ENCODE peak calls at places on chromosomes 3 and 15, in ten cellular contexts. One of them, this sample, is unnamed.

GRCh38 chr3:65783117-65783516 is 255.6 kb downstream of the MAGI1 start:
- DNase-seq in PC-3: no peak
- DNase-seq in psoas muscle: no peak
- DNase-seq in tibial nerve: no peak
- DNase-seq in adrenal gland: no peak
- DNase-seq in naive thymus-derived CD4-positive, alpha-beta T cell: no peak
- DNase-seq in small intestine: no peak
- DNase-seq in neural progenitor cell: no peak
- DNase-seq in A549: no peak
- DNase-seq in ovary: no peak
- DNase-seq in this sample: no peak

GRCh38 chr15:39594056-39594763 is 13.3 kb downstream of the THBS1 start:
- DNase-seq in neural progenitor cell: no peak
- DNase-seq in psoas muscle: no peak
- DNase-seq in ovary: no peak
- DNase-seq in naive thymus-derived CD4-positive, alpha-beta T cell: no peak
- DNase-seq in tibial nerve: no peak
- DNase-seq in PC-3: peak; percentile 7
- DNase-seq in adrenal gland: no peak
- DNase-seq in small intestine: peak; percentile 14
- DNase-seq in A549: no peak
- DNase-seq in this sample: no peak

GRCh38 chr15:92733934-92734521 is 78.5 kb upstream of the FAM174B start:
- DNase-seq in adrenal gland: peak; percentile 28
- DNase-seq in small intestine: peak; percentile 8
- DNase-seq in PC-3: no peak
- DNase-seq in naive thymus-derived CD4-positive, alpha-beta T cell: no peak
- DNase-seq in psoas muscle: no peak
- DNase-seq in A549: peak; percentile 48
- DNase-seq in tibial nerve: no peak
- DNase-seq in ovary: peak; percentile 58
- DNase-seq in neural progenitor cell: no peak
- DNase-seq in this sample: peak; percentile 19

GRCh38 chr3:112635674-112636073 is 5.3 kb downstream of the CCDC80 start:
- DNase-seq in psoas muscle: no peak
- DNase-seq in naive thymus-derived CD4-positive, alpha-beta T cell: no peak
- DNase-seq in small intestine: no peak
- DNase-seq in PC-3: no peak
- DNase-seq in adrenal gland: no peak
- DNase-seq in A549: no peak
- DNase-seq in tibial nerve: no peak
- DNase-seq in neural progenitor cell: no peak
- DNase-seq in ovary: no peak
- DNase-seq in this sample: no peak

GRCh38 chr3:43254125-43254524 is 32.2 kb upstream of the SNRK start:
- DNase-seq in A549: no peak
- DNase-seq in ovary: no peak
- DNase-seq in tibial nerve: no peak
- DNase-seq in naive thymus-derived CD4-positive, alpha-beta T cell: no peak
- DNase-seq in PC-3: no peak
- DNase-seq in neural progenitor cell: no peak
- DNase-seq in psoas muscle: no peak
- DNase-seq in adrenal gland: no peak
- DNase-seq in small intestine: no peak
- DNase-seq in this sample: no peak

GRCh38 chr3:37453393-37454391 is 279.3 kb upstream of the LRRFIP2 start:
- DNase-seq in small intestine: peak; percentile 37
- DNase-seq in psoas muscle: peak; percentile 78
- DNase-seq in neural progenitor cell: peak; percentile 76
- DNase-seq in PC-3: no peak
- DNase-seq in ovary: peak; percentile 58
- DNase-seq in tibial nerve: peak; percentile 37
- DNase-seq in adrenal gland: peak; percentile 92
- DNase-seq in naive thymus-derived CD4-positive, alpha-beta T cell: no peak
- DNase-seq in A549: no peak
- DNase-seq in this sample: peak; percentile 43

GRCh38 chr15:77037475-77038209 is 33.3 kb downstream of the TSPAN3 start:
- DNase-seq in neural progenitor cell: no peak
- DNase-seq in ovary: no peak
- DNase-seq in PC-3: no peak
- DNase-seq in small intestine: no peak
- DNase-seq in adrenal gland: no peak
- DNase-seq in naive thymus-derived CD4-positive, alpha-beta T cell: no peak
- DNase-seq in tibial nerve: no peak
- DNase-seq in A549: no peak
- DNase-seq in psoas muscle: no peak
- DNase-seq in this sample: no peak

GRCh38 chr15:45338417-45338816 is 39.9 kb downstream of the GATM start:
- DNase-seq in adrenal gland: no peak
- DNase-seq in small intestine: peak; percentile 39
- DNase-seq in tibial nerve: no peak
- DNase-seq in neural progenitor cell: no peak
- DNase-seq in PC-3: no peak
- DNase-seq in A549: no peak
- DNase-seq in ovary: no peak
- DNase-seq in naive thymus-derived CD4-positive, alpha-beta T cell: no peak
- DNase-seq in psoas muscle: no peak
- DNase-seq in this sample: no peak

GRCh38 chr15:98855815-98856539 is 151.6 kb downstream of the PGPEP1L start:
- DNase-seq in ovary: no peak
- DNase-seq in neural progenitor cell: peak; percentile 42
- DNase-seq in adrenal gland: peak; percentile 65
- DNase-seq in small intestine: no peak
- DNase-seq in tibial nerve: no peak
- DNase-seq in naive thymus-derived CD4-positive, alpha-beta T cell: no peak
- DNase-seq in PC-3: no peak
- DNase-seq in A549: no peak
- DNase-seq in psoas muscle: no peak
- DNase-seq in this sample: no peak

GRCh38 chr15:98854496-98854895 is 153.1 kb downstream of the PGPEP1L start:
- DNase-seq in psoas muscle: no peak
- DNase-seq in small intestine: no peak
- DNase-seq in PC-3: no peak
- DNase-seq in adrenal gland: no peak
- DNase-seq in naive thymus-derived CD4-positive, alpha-beta T cell: no peak
- DNase-seq in A549: no peak
- DNase-seq in tibial nerve: no peak
- DNase-seq in ovary: no peak
- DNase-seq in neural progenitor cell: no peak
- DNase-seq in this sample: no peak

GRCh38 chr15:98853593-98854420 is 153.8 kb downstream of the PGPEP1L start:
- DNase-seq in adrenal gland: no peak
- DNase-seq in PC-3: peak; percentile 33
- DNase-seq in ovary: peak; percentile 49
- DNase-seq in naive thymus-derived CD4-positive, alpha-beta T cell: no peak
- DNase-seq in neural progenitor cell: peak; percentile 47
- DNase-seq in small intestine: no peak
- DNase-seq in A549: no peak
- DNase-seq in psoas muscle: peak; percentile 52
- DNase-seq in tibial nerve: no peak
- DNase-seq in this sample: no peak

GRCh38 chr15:98856540-98856907 is 151.1 kb downstream of the PGPEP1L start:
- DNase-seq in psoas muscle: no peak
- DNase-seq in tibial nerve: no peak
- DNase-seq in naive thymus-derived CD4-positive, alpha-beta T cell: no peak
- DNase-seq in ovary: no peak
- DNase-seq in PC-3: peak; percentile 74
- DNase-seq in adrenal gland: no peak
- DNase-seq in neural progenitor cell: no peak
- DNase-seq in small intestine: no peak
- DNase-seq in A549: no peak
- DNase-seq in this sample: no peak

DNA sequence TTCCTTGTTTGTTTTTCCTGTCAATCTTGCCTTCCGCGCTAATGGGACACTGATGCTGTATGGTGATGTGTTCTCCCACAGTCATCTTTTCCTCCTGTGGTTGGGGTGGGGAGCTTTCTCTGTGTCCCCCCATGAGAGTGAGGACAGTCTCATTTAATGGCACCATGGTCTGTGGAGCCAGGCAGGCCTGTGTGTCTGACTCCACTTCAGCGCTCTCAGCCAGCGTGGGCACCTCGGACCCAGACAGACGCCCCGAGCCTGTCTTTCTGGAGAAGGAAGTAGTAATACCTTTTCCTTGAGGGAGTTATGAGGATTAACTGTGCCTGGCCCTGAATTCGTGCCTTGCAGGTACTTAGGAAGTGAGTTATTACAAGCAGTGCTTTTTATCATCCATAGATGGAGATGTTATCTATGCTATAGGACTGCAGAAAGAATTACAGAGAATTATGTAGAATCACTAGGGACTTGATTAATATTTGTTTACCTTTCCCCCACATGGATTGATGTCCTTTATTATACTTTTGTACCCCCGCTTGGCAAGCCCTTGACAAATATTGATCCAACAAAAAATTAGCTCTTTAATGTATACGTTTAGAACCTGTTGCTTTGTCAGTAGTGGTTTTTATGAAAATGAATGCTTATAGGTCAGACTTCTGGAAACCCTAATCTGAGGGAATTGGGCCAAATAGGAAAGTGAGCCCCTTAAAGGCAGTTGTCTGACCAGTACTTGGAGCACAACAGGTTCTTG is 152.4 kb downstream of the PGPEP1L start:
- DNase-seq in small intestine: no peak
- DNase-seq in naive thymus-derived CD4-positive, alpha-beta T cell: no peak
- DNase-seq in PC-3: peak; percentile 52
- DNase-seq in tibial nerve: no peak
- DNase-seq in adrenal gland: no peak
- DNase-seq in psoas muscle: no peak
- DNase-seq in neural progenitor cell: no peak
- DNase-seq in A549: no peak
- DNase-seq in ovary: no peak
- DNase-seq in this sample: no peak
- H3K27ac ChIP-seq in small intestine: no peak overlapping the region
- H3K27ac ChIP-seq in naive thymus-derived CD4-positive, alpha-beta T cell: no peak overlapping the region
- H3K27ac ChIP-seq in PC-3: peak overlapping the region; percentile 60
- H3K27ac ChIP-seq in tibial nerve: no peak overlapping the region
- H3K27ac ChIP-seq in adrenal gland: no peak overlapping the region
- H3K27ac ChIP-seq in psoas muscle: no peak overlapping the region
- H3K27ac ChIP-seq in neural progenitor cell: no peak overlapping the region
- H3K27ac ChIP-seq in A549: peak overlapping the region; percentile 97
- H3K27ac ChIP-seq in ovary: peak overlapping the region; percentile 94
- H3K27ac ChIP-seq in this sample: no peak overlapping the region

DNA sequence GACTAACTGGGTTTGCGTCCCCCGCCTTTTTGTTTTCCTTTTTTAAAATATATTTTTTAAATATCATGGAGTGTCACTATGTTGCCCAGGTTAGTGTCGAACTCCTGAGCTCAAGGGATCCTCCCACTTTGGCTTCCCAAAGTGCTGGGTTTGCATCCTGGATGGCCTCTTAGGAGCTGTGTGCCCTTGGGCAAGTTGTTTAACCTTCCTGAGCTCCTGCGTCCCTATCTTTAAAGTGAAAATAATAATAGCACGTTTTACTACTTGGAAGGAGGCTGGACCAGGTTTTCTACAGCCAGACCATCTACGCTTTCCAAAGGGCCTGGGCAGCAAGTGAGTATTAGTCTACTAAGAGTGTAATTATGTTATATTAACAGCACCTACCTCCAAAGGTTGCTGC is 44.2 kb upstream of the RNU6-1 start:
- DNase-seq in neural progenitor cell: no peak
- DNase-seq in psoas muscle: no peak
- DNase-seq in A549: no peak
- DNase-seq in adrenal gland: no peak
- DNase-seq in small intestine: no peak
- DNase-seq in naive thymus-derived CD4-positive, alpha-beta T cell: no peak
- DNase-seq in ovary: no peak
- DNase-seq in PC-3: no peak
- DNase-seq in tibial nerve: no peak
- DNase-seq in this sample: no peak
- H3K27ac ChIP-seq in neural progenitor cell: no peak overlapping the region
- H3K27ac ChIP-seq in psoas muscle: peak overlapping the region; percentile 68
- H3K27ac ChIP-seq in A549: peak overlapping the region; percentile 84
- H3K27ac ChIP-seq in adrenal gland: peak overlapping the region; percentile 56
- H3K27ac ChIP-seq in small intestine: peak overlapping the region; percentile 76
- H3K27ac ChIP-seq in naive thymus-derived CD4-positive, alpha-beta T cell: no peak overlapping the region
- H3K27ac ChIP-seq in ovary: peak overlapping the region; percentile 53
- H3K27ac ChIP-seq in PC-3: no peak overlapping the region
- H3K27ac ChIP-seq in tibial nerve: peak overlapping the region; percentile 92
- H3K27ac ChIP-seq in this sample: peak overlapping the region; percentile 70

GRCh38 chr15:90819850-90820249 is 48.5 kb upstream of the FURIN start:
- DNase-seq in naive thymus-derived CD4-positive, alpha-beta T cell: no peak
- DNase-seq in adrenal gland: no peak
- DNase-seq in neural progenitor cell: no peak
- DNase-seq in psoas muscle: no peak
- DNase-seq in ovary: no peak
- DNase-seq in small intestine: no peak
- DNase-seq in PC-3: no peak
- DNase-seq in A549: no peak
- DNase-seq in tibial nerve: no peak
- DNase-seq in this sample: no peak

GRCh38 chr15:90818251-90819210 is 49.9 kb upstream of the FURIN start:
- DNase-seq in neural progenitor cell: peak; percentile 57
- DNase-seq in A549: no peak
- DNase-seq in naive thymus-derived CD4-positive, alpha-beta T cell: no peak
- DNase-seq in psoas muscle: no peak
- DNase-seq in ovary: no peak
- DNase-seq in adrenal gland: no peak
- DNase-seq in PC-3: no peak
- DNase-seq in small intestine: no peak
- DNase-seq in tibial nerve: no peak
- DNase-seq in this sample: no peak

GRCh38 chr15:90820481-90820880 is 47.9 kb upstream of the FURIN start:
- DNase-seq in small intestine: no peak
- DNase-seq in psoas muscle: no peak
- DNase-seq in neural progenitor cell: no peak
- DNase-seq in ovary: no peak
- DNase-seq in tibial nerve: no peak
- DNase-seq in A549: no peak
- DNase-seq in adrenal gland: no peak
- DNase-seq in PC-3: no peak
- DNase-seq in naive thymus-derived CD4-positive, alpha-beta T cell: no peak
- DNase-seq in this sample: no peak

GRCh38 chr15:90817117-90818057 is 51.0 kb upstream of the FURIN start:
- DNase-seq in tibial nerve: no peak
- DNase-seq in neural progenitor cell: no peak
- DNase-seq in ovary: no peak
- DNase-seq in A549: no peak
- DNase-seq in small intestine: peak; percentile 54
- DNase-seq in psoas muscle: no peak
- DNase-seq in adrenal gland: no peak
- DNase-seq in naive thymus-derived CD4-positive, alpha-beta T cell: no peak
- DNase-seq in PC-3: no peak
- DNase-seq in this sample: no peak

DNA sequence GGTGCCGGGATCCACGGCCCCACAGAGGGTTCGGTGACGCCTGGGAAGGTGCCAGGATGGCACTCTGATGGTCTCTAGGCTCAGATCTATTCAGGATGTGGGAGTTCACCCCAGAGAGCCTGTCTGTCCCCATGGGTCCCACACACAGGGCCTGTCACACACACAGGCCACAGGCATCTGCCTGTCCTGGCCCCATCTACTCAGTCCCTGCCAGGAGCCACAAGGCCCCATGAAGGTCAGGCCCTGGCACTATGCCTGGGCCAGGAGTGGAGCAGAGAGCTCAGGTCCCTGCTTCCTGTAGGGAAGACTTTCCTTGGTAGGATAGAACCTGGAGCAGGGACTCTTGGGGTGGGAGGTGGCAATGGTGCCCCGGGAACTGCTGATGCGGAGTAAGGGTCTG is 49.0 kb upstream of the FURIN start:
- DNase-seq in ovary: no peak
- DNase-seq in small intestine: no peak
- DNase-seq in tibial nerve: no peak
- DNase-seq in adrenal gland: peak; percentile 79
- DNase-seq in naive thymus-derived CD4-positive, alpha-beta T cell: no peak
- DNase-seq in neural progenitor cell: no peak
- DNase-seq in PC-3: no peak
- DNase-seq in psoas muscle: no peak
- DNase-seq in A549: no peak
- DNase-seq in this sample: no peak
- H3K27ac ChIP-seq in ovary: no peak overlapping the region
- H3K27ac ChIP-seq in small intestine: no peak overlapping the region
- H3K27ac ChIP-seq in tibial nerve: no peak overlapping the region
- H3K27ac ChIP-seq in adrenal gland: no peak overlapping the region
- H3K27ac ChIP-seq in naive thymus-derived CD4-positive, alpha-beta T cell: no peak overlapping the region
- H3K27ac ChIP-seq in neural progenitor cell: no peak overlapping the region
- H3K27ac ChIP-seq in PC-3: no peak overlapping the region
- H3K27ac ChIP-seq in psoas muscle: no peak overlapping the region
- H3K27ac ChIP-seq in A549: no peak overlapping the region
- H3K27ac ChIP-seq in this sample: no peak overlapping the region

GRCh38 chr3:133928136-133928893 is 32.6 kb upstream of the RAB6B start:
- DNase-seq in psoas muscle: no peak
- DNase-seq in tibial nerve: no peak
- DNase-seq in PC-3: no peak
- DNase-seq in adrenal gland: no peak
- DNase-seq in naive thymus-derived CD4-positive, alpha-beta T cell: no peak
- DNase-seq in neural progenitor cell: no peak
- DNase-seq in ovary: peak; percentile 29
- DNase-seq in A549: no peak
- DNase-seq in small intestine: no peak
- DNase-seq in this sample: no peak
- H3K27ac ChIP-seq in psoas muscle: no peak overlapping the region
- H3K27ac ChIP-seq in tibial nerve: no peak overlapping the region
- H3K27ac ChIP-seq in PC-3: no peak overlapping the region
- H3K27ac ChIP-seq in adrenal gland: no peak overlapping the region
- H3K27ac ChIP-seq in naive thymus-derived CD4-positive, alpha-beta T cell: no peak overlapping the region
- H3K27ac ChIP-seq in neural progenitor cell: no peak overlapping the region
- H3K27ac ChIP-seq in ovary: no peak overlapping the region
- H3K27ac ChIP-seq in A549: no peak overlapping the region
- H3K27ac ChIP-seq in small intestine: no peak overlapping the region
- H3K27ac ChIP-seq in this sample: no peak overlapping the region

This sample was measured in substantia nigra.